ENCODE peak calls at places on chromosome 9, in eight cellular contexts. One of them, this sample, is unnamed.

GRCh38 chr9:116151966-116152381 is 1.6 kb upstream of the PAPPA start:
- DNase-seq in Panc1: no peak
- DNase-seq in thyroid gland: no peak
- DNase-seq in tibial nerve: no peak
- DNase-seq in brain microvascular endothelial cell: peak; percentile 86
- DNase-seq in adrenal gland: no peak
- DNase-seq in Peyer's patch: no peak
- DNase-seq in SK-N-SH: no peak
- DNase-seq in this sample: no peak

GRCh38 chr9:35714123-35714522 is 17.9 kb downstream of the TLN1 start:
- DNase-seq in Panc1: no peak
- DNase-seq in thyroid gland: no peak
- DNase-seq in tibial nerve: no peak
- DNase-seq in brain microvascular endothelial cell: no peak
- DNase-seq in adrenal gland: no peak
- DNase-seq in Peyer's patch: no peak
- DNase-seq in SK-N-SH: no peak
- DNase-seq in this sample: no peak

GRCh38 chr9:78695521-78695920 is 398.6 kb downstream of the PSAT1 start:
- DNase-seq in Panc1: no peak
- DNase-seq in thyroid gland: no peak
- DNase-seq in tibial nerve: no peak
- DNase-seq in brain microvascular endothelial cell: no peak
- DNase-seq in adrenal gland: no peak
- DNase-seq in Peyer's patch: no peak
- DNase-seq in SK-N-SH: no peak
- DNase-seq in this sample: no peak

GRCh38 chr9:128635266-128636023 is 21.2 kb downstream of the DYNC2I2 start:
- DNase-seq in Panc1: peak; percentile 66
- DNase-seq in thyroid gland: peak; percentile 99
- DNase-seq in tibial nerve: peak; percentile 59
- DNase-seq in brain microvascular endothelial cell: peak; percentile 92
- DNase-seq in adrenal gland: peak; percentile 97
- DNase-seq in Peyer's patch: peak; percentile 91
- DNase-seq in SK-N-SH: peak; percentile 81
- DNase-seq in this sample: peak; percentile 96

GRCh38 chr9:12884736-12885395 is 110.0 kb downstream of the LURAP1L start:
- DNase-seq in Panc1: peak; percentile 13
- DNase-seq in thyroid gland: no peak
- DNase-seq in tibial nerve: no peak
- DNase-seq in brain microvascular endothelial cell: peak; percentile 63
- DNase-seq in adrenal gland: no peak
- DNase-seq in Peyer's patch: no peak
- DNase-seq in SK-N-SH: peak; percentile 29
- DNase-seq in this sample: no peak

GRCh38 chr9:23829580-23830458 is 3.8 kb upstream of the ELAVL2 start:
- DNase-seq in Panc1: no peak
- DNase-seq in thyroid gland: peak; percentile 30
- DNase-seq in tibial nerve: no peak
- DNase-seq in brain microvascular endothelial cell: no peak
- DNase-seq in adrenal gland: no peak
- DNase-seq in Peyer's patch: no peak
- DNase-seq in SK-N-SH: no peak
- DNase-seq in this sample: no peak

GRCh38 chr9:35905912-35906679 is at the start of gene HRCT1:
- DNase-seq in Panc1: no peak
- DNase-seq in thyroid gland: peak; percentile 98
- DNase-seq in tibial nerve: peak; percentile 91
- DNase-seq in brain microvascular endothelial cell: peak; percentile 92
- DNase-seq in adrenal gland: peak; percentile 93
- DNase-seq in Peyer's patch: peak; percentile 94
- DNase-seq in SK-N-SH: no peak
- DNase-seq in this sample: peak; percentile 94

GRCh38 chr9:80061940-80062339 is 490.2 kb downstream of the TLE4 start:
- DNase-seq in Panc1: no peak
- DNase-seq in thyroid gland: peak; percentile 2
- DNase-seq in tibial nerve: peak; percentile 24
- DNase-seq in brain microvascular endothelial cell: peak; percentile 97
- DNase-seq in adrenal gland: peak; percentile 53
- DNase-seq in Peyer's patch: no peak
- DNase-seq in SK-N-SH: no peak
- DNase-seq in this sample: no peak

GRCh38 chr9:96029722-96030515 is 154.4 kb downstream of the ERCC6L2 start:
- DNase-seq in Panc1: no peak
- DNase-seq in thyroid gland: no peak
- DNase-seq in tibial nerve: no peak
- DNase-seq in brain microvascular endothelial cell: no peak
- DNase-seq in adrenal gland: no peak
- DNase-seq in Peyer's patch: peak; percentile 39
- DNase-seq in SK-N-SH: no peak
- DNase-seq in this sample: no peak

GRCh38 chr9:90645721-90646120 is 3.1 kb upstream of the DIRAS2 start:
- DNase-seq in Panc1: no peak
- DNase-seq in thyroid gland: no peak
- DNase-seq in tibial nerve: no peak
- DNase-seq in brain microvascular endothelial cell: no peak
- DNase-seq in adrenal gland: no peak
- DNase-seq in Peyer's patch: no peak
- DNase-seq in SK-N-SH: no peak
- DNase-seq in this sample: no peak

GRCh38 chr9:81456431-81456970 is 232.8 kb downstream of the TLE1 start:
- DNase-seq in Panc1: no peak
- DNase-seq in thyroid gland: no peak
- DNase-seq in tibial nerve: no peak
- DNase-seq in brain microvascular endothelial cell: peak; percentile 48
- DNase-seq in adrenal gland: no peak
- DNase-seq in Peyer's patch: no peak
- DNase-seq in SK-N-SH: no peak
- DNase-seq in this sample: no peak

GRCh38 chr9:124296800-124297552 is 39.2 kb downstream of the NEK6 start:
- DNase-seq in Panc1: no peak
- DNase-seq in thyroid gland: no peak
- DNase-seq in tibial nerve: no peak
- DNase-seq in brain microvascular endothelial cell: no peak
- DNase-seq in adrenal gland: no peak
- DNase-seq in Peyer's patch: no peak
- DNase-seq in SK-N-SH: no peak
- DNase-seq in this sample: no peak
- H3K27ac ChIP-seq in Panc1: peak overlapping the region; percentile 94
- H3K27ac ChIP-seq in thyroid gland: peak overlapping the region; percentile 68
- H3K27ac ChIP-seq in tibial nerve: peak overlapping the region; percentile 83
- H3K27ac ChIP-seq in brain microvascular endothelial cell: peak overlapping the region; percentile 67
- H3K27ac ChIP-seq in adrenal gland: no peak overlapping the region
- H3K27ac ChIP-seq in Peyer's patch: peak overlapping the region; percentile 6
- H3K27ac ChIP-seq in SK-N-SH: peak overlapping the region; percentile 79
- H3K27ac ChIP-seq in this sample: no peak overlapping the region

DNA sequence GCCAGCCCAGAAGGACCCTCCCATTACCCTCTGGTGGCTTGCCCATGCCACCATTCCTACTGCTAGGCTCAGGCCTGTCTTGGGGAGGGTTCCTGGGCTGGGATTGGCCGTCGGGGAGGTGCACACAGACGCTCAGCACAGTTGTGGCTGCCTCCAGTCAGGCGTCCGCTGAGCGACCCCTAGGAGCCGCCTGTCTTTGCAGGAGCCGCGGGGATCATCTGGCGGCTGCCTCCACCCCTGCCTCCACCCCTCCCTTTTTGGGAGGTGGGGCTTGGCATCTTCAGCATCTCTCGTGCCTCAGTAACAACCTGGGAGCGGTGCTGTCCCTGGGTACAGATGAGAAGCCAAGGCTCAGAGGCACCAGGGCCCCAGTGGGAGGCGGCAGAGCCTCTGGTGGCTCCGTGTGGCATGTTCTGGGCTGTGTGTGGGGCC is 39.6 kb downstream of the RXRA start:
- DNase-seq in Panc1: no peak
- DNase-seq in thyroid gland: peak; percentile 76
- DNase-seq in tibial nerve: peak; percentile 75
- DNase-seq in brain microvascular endothelial cell: no peak
- DNase-seq in adrenal gland: no peak
- DNase-seq in Peyer's patch: no peak
- DNase-seq in SK-N-SH: peak; percentile 85
- DNase-seq in this sample: peak; percentile 83
- TF ChIP-seq CTCF in Panc1: no peak
- TF ChIP-seq CTCF in thyroid gland: no peak
- TF ChIP-seq CTCF in tibial nerve: no peak
- TF ChIP-seq CTCF in brain microvascular endothelial cell: no peak
- TF ChIP-seq CTCF in adrenal gland: no peak
- TF ChIP-seq CTCF in Peyer's patch: no peak
- TF ChIP-seq CTCF in SK-N-SH: peak; percentile 8
- TF ChIP-seq CTCF in this sample: no peak

DNA sequence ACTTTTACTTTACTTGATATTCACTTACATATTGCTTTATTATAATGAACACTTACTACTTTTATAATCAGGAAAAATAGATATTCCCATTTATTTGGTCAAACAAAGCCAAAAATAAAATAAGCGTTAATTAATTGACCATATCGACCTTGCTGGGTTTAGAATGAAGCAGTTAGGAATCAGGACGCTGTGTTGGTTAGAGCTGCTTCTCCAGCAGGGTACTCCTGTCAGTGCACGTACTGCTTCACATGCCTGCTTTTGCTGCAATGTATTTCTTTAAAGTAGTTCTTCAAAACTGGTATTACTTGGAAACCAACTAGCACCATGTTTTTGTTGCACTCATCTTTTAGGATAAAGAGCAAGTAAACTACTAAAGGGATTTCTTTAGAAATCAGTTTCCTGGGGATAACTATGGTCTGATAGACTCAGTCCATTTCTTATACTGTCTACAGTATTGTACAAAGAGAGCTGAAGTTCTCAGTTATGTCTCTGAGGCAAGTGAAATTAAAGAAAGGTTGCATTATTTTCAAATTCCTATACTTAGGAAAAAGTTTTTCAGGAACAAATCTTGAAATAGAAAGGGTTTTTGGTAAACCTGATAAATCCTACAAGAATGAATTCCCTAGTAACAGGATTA is 6.8 kb upstream of the TRMO start:
- DNase-seq in Panc1: no peak
- DNase-seq in thyroid gland: no peak
- DNase-seq in tibial nerve: no peak
- DNase-seq in brain microvascular endothelial cell: no peak
- DNase-seq in adrenal gland: no peak
- DNase-seq in Peyer's patch: no peak
- DNase-seq in SK-N-SH: no peak
- DNase-seq in this sample: no peak
- H3K4me3 ChIP-seq in Panc1: no peak overlapping the region
- H3K4me3 ChIP-seq in thyroid gland: no peak overlapping the region
- H3K4me3 ChIP-seq in tibial nerve: no peak overlapping the region
- H3K4me3 ChIP-seq in brain microvascular endothelial cell: no peak overlapping the region
- H3K4me3 ChIP-seq in adrenal gland: no peak overlapping the region
- H3K4me3 ChIP-seq in Peyer's patch: no peak overlapping the region
- H3K4me3 ChIP-seq in SK-N-SH: no peak overlapping the region
- H3K4me3 ChIP-seq in this sample: no peak overlapping the region

GRCh38 chr9:19223724-19224123 is 6.8 kb upstream of the DENND4C start:
- DNase-seq in Panc1: no peak
- DNase-seq in thyroid gland: no peak
- DNase-seq in tibial nerve: no peak
- DNase-seq in brain microvascular endothelial cell: no peak
- DNase-seq in adrenal gland: no peak
- DNase-seq in Peyer's patch: no peak
- DNase-seq in SK-N-SH: no peak
- DNase-seq in this sample: no peak
- H3K27ac ChIP-seq in Panc1: no peak overlapping the region
- H3K27ac ChIP-seq in thyroid gland: no peak overlapping the region
- H3K27ac ChIP-seq in tibial nerve: no peak overlapping the region
- H3K27ac ChIP-seq in brain microvascular endothelial cell: no peak overlapping the region
- H3K27ac ChIP-seq in adrenal gland: no peak overlapping the region
- H3K27ac ChIP-seq in Peyer's patch: no peak overlapping the region
- H3K27ac ChIP-seq in SK-N-SH: no peak overlapping the region
- H3K27ac ChIP-seq in this sample: no peak overlapping the region

DNA sequence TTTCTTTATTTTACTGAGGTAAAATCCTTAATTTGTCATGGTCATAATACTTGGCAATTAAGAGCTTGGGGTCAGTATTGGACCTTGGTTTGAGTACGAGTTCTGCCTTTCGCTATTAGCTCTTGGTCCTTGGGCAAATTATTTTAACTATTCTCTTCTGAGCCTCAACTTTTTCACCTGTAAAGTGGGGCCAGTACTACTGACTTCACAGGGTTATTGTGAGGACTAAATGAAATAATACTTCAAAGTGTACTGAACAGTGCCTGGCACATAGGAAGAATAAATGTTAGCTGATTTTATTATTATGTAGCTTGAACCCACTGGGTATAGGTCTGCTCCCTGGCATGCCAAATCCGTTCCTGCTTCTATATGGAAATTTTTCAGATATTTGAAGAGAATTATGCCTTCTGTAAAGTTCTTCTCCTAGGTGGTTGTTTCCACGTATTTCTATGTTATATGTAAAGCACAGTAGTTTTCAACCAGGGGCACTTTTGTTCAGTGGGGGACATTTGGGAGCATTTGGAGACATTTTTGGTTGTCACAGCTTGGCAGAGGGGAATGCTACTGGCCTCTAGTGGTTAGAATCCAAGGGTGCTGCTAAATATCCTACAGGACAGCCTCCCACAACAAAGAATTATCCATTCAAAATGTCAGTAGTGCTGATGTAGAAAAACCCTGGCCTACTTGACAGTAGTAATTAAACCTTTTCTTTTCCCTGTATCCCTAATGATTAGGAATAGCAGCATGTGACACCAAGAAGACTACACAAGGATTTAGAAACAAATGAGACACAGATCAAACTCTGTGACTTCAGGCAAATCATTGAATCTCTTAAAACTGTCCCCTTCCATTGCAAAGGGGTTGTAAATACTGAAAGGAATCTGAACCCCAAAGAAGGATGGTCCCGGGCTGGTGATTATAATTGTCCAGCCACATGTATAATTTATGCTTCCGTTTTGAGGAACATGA is 4.5 kb downstream of the RCL1 start:
- DNase-seq in Panc1: peak; percentile 28
- DNase-seq in thyroid gland: peak; percentile 9
- DNase-seq in tibial nerve: peak; percentile 31
- DNase-seq in brain microvascular endothelial cell: peak; percentile 47
- DNase-seq in adrenal gland: peak; percentile 65
- DNase-seq in Peyer's patch: no peak
- DNase-seq in SK-N-SH: peak; percentile 51
- DNase-seq in this sample: no peak
- TF ChIP-seq CTCF in Panc1: peak; percentile 69
- TF ChIP-seq CTCF in thyroid gland: peak; percentile 47
- TF ChIP-seq CTCF in tibial nerve: peak; percentile 64
- TF ChIP-seq CTCF in brain microvascular endothelial cell: peak; percentile 88
- TF ChIP-seq CTCF in adrenal gland: peak; percentile 49
- TF ChIP-seq CTCF in Peyer's patch: peak; percentile 26
- TF ChIP-seq CTCF in SK-N-SH: peak; percentile 77
- TF ChIP-seq CTCF in this sample: peak; percentile 30